ENCODE peak calls at places on chromosomes 11 and 22, in six cellular contexts. V, L, U, Q, D and H are unnamed samples.

GRCh38 chr11:96162816-96163499 is 180.0 kb downstream of the MAML2 start:
- DNase-seq in L (no peak), Q (no peak), D (peak; percentile 84), U (no peak), V (no peak), H (peak; percentile 88)

GRCh38 chr11:9784602-9785315 is 120.9 kb downstream of the SWAP70 start:
- DNase-seq in Q (no peak), U (no peak), L (no peak), V (no peak), D (no peak), H (no peak)

GRCh38 chr22:37564111-37564711 is 3.9 kb downstream of the CDC42EP1 start:
- DNase-seq in D (no peak), L (no peak), V (no peak), Q (no peak), U (no peak), H (no peak)

GRCh38 chr11:114848027-114848426 is 169.7 kb downstream of the NXPE2 start:
- DNase-seq in U (no peak), Q (no peak), L (no peak), V (no peak), D (no peak), H (no peak)

GRCh38 chr11:113253406-113253805 is 61.0 kb upstream of the TTC12 start:
- DNase-seq in L (no peak), V (no peak), U (no peak), D (no peak), Q (no peak), H (no peak)

GRCh38 chr11:76759092-76759491 is 24.1 kb upstream of the TSKU start:
- DNase-seq in V (no peak), Q (no peak), L (no peak), U (no peak), D (no peak), H (no peak)

GRCh38 chr11:83132191-83132590 is 24.7 kb upstream of the PCF11 start:
- DNase-seq in U (no peak), Q (no peak), D (no peak), V (no peak), L (no peak), H (no peak)

GRCh38 chr11:111095327-111095726 is 150.2 kb upstream of the POU2AF2 start:
- DNase-seq in D (no peak), L (no peak), V (no peak), Q (no peak), U (no peak), H (no peak)

GRCh38 chr11:70662691-70663098 is 264.4 kb downstream of the CTTN start:
- DNase-seq in Q (no peak), L (no peak), D (no peak), V (no peak), U (no peak), H (no peak)

GRCh38 chr22:30187726-30188407 is 58.7 kb downstream of the LIF start:
- DNase-seq in V (peak; percentile 68), L (no peak), U (no peak), D (no peak), Q (peak; percentile 26), H (no peak)

GRCh38 chr22:47168900-47169800 is 406.7 kb downstream of the TBC1D22A start:
- DNase-seq in D (peak; percentile 52), L (no peak), U (no peak), Q (no peak), V (no peak), H (no peak)

GRCh38 chr22:48259991-48260670 is 1497.7 kb downstream of the TBC1D22A start:
- DNase-seq in Q (no peak), U (no peak), L (no peak), D (no peak), V (no peak), H (no peak)

GRCh38 chr11:17386331-17387084 is 2.0 kb downstream of the KCNJ11 start:
- DNase-seq in L (no peak), D (peak; percentile 87), U (no peak), V (peak; percentile 65), Q (peak; percentile 18), H (peak; percentile 11)

GRCh38 chr11:118656563-118657165 is 22.8 kb downstream of the TREH start:
- DNase-seq in L (no peak), U (no peak), D (no peak), V (no peak), Q (no peak), H (no peak)

GRCh38 chr22:33823552-33823951 is 96.7 kb downstream of the LARGE1 start:
- DNase-seq in V (no peak), D (no peak), L (no peak), U (no peak), Q (no peak), H (peak; percentile 3)

GRCh38 chr11:120539681-120540369 is 28.3 kb downstream of the GRIK4 start:
- DNase-seq in D (peak; percentile 39), L (no peak), U (no peak), V (no peak), Q (no peak), H (peak; percentile 28)